ENCODE peak calls at places on chromosomes 2 and 18, in ten cellular contexts. One of them, this sample, is unnamed.

GRCh38 chr2:237482485-237482884 is 4.6 kb upstream of the MLPH start:
- DNase-seq in neural crest cell: no peak
- DNase-seq in memory B cell: no peak
- DNase-seq in Daoy: peak; percentile 41
- DNase-seq in right atrium auricular region: peak; percentile 87
- DNase-seq in activated T-cell treated with anti-CD3 and anti-CD28 coated beads, Interleukin-2, amount 50 U/mL, for 24 hours: no peak
- DNase-seq in left ventricle myocardium superior: peak; percentile 88
- DNase-seq in cardiac fibroblast: peak; percentile 68
- DNase-seq in GM19239: no peak
- DNase-seq in iPS DF 6.9: no peak
- DNase-seq in this sample: no peak

GRCh38 chr18:45686892-45687611 is 36.9 kb upstream of the SLC14A1 start:
- DNase-seq in memory B cell: peak; percentile 66
- DNase-seq in iPS DF 6.9: no peak
- DNase-seq in activated T-cell treated with anti-CD3 and anti-CD28 coated beads, Interleukin-2, amount 50 U/mL, for 24 hours: peak; percentile 56
- DNase-seq in left ventricle myocardium superior: peak; percentile 35
- DNase-seq in GM19239: peak; percentile 43
- DNase-seq in Daoy: no peak
- DNase-seq in neural crest cell: no peak
- DNase-seq in cardiac fibroblast: no peak
- DNase-seq in right atrium auricular region: no peak
- DNase-seq in this sample: peak; percentile 79

GRCh38 chr2:79686884-79687283 is 174.0 kb downstream of the CTNNA2 start:
- DNase-seq in cardiac fibroblast: no peak
- DNase-seq in Daoy: no peak
- DNase-seq in activated T-cell treated with anti-CD3 and anti-CD28 coated beads, Interleukin-2, amount 50 U/mL, for 24 hours: no peak
- DNase-seq in neural crest cell: no peak
- DNase-seq in right atrium auricular region: no peak
- DNase-seq in left ventricle myocardium superior: no peak
- DNase-seq in GM19239: no peak
- DNase-seq in memory B cell: no peak
- DNase-seq in iPS DF 6.9: no peak
- DNase-seq in this sample: no peak

GRCh38 chr2:142716463-142717242 is 160.8 kb upstream of the KYNU start:
- DNase-seq in activated T-cell treated with anti-CD3 and anti-CD28 coated beads, Interleukin-2, amount 50 U/mL, for 24 hours: no peak
- DNase-seq in GM19239: no peak
- DNase-seq in right atrium auricular region: no peak
- DNase-seq in Daoy: no peak
- DNase-seq in neural crest cell: no peak
- DNase-seq in iPS DF 6.9: peak; percentile 18
- DNase-seq in left ventricle myocardium superior: no peak
- DNase-seq in memory B cell: no peak
- DNase-seq in cardiac fibroblast: peak; percentile 37
- DNase-seq in this sample: no peak

GRCh38 chr2:127573298-127573697 is 37.8 kb downstream of the MYO7B start:
- DNase-seq in activated T-cell treated with anti-CD3 and anti-CD28 coated beads, Interleukin-2, amount 50 U/mL, for 24 hours: no peak
- DNase-seq in iPS DF 6.9: no peak
- DNase-seq in Daoy: no peak
- DNase-seq in left ventricle myocardium superior: no peak
- DNase-seq in neural crest cell: no peak
- DNase-seq in right atrium auricular region: no peak
- DNase-seq in GM19239: no peak
- DNase-seq in memory B cell: no peak
- DNase-seq in cardiac fibroblast: no peak
- DNase-seq in this sample: no peak

GRCh38 chr2:71453404-71454220 is at the start of gene DYSF:
- DNase-seq in left ventricle myocardium superior: peak; percentile 78
- DNase-seq in cardiac fibroblast: peak; percentile 46
- DNase-seq in memory B cell: no peak
- DNase-seq in activated T-cell treated with anti-CD3 and anti-CD28 coated beads, Interleukin-2, amount 50 U/mL, for 24 hours: peak; percentile 43
- DNase-seq in right atrium auricular region: no peak
- DNase-seq in iPS DF 6.9: no peak
- DNase-seq in GM19239: no peak
- DNase-seq in Daoy: no peak
- DNase-seq in neural crest cell: no peak
- DNase-seq in this sample: no peak

GRCh38 chr18:12597775-12598174 is 60.1 kb downstream of the SPIRE1 start:
- DNase-seq in activated T-cell treated with anti-CD3 and anti-CD28 coated beads, Interleukin-2, amount 50 U/mL, for 24 hours: no peak
- DNase-seq in cardiac fibroblast: peak; percentile 84
- DNase-seq in iPS DF 6.9: no peak
- DNase-seq in Daoy: peak; percentile 76
- DNase-seq in GM19239: no peak
- DNase-seq in neural crest cell: no peak
- DNase-seq in right atrium auricular region: no peak
- DNase-seq in left ventricle myocardium superior: peak; percentile 36
- DNase-seq in memory B cell: no peak
- DNase-seq in this sample: no peak

GRCh38 chr2:231357931-231358330 is 37.6 kb upstream of the B3GNT7 start:
- DNase-seq in GM19239: no peak
- DNase-seq in Daoy: no peak
- DNase-seq in left ventricle myocardium superior: no peak
- DNase-seq in iPS DF 6.9: no peak
- DNase-seq in right atrium auricular region: no peak
- DNase-seq in memory B cell: no peak
- DNase-seq in neural crest cell: no peak
- DNase-seq in cardiac fibroblast: no peak
- DNase-seq in activated T-cell treated with anti-CD3 and anti-CD28 coated beads, Interleukin-2, amount 50 U/mL, for 24 hours: no peak
- DNase-seq in this sample: no peak

GRCh38 chr2:53568463-53568862 is 199.1 kb upstream of the CHAC2 start:
- DNase-seq in cardiac fibroblast: no peak
- DNase-seq in right atrium auricular region: no peak
- DNase-seq in left ventricle myocardium superior: no peak
- DNase-seq in Daoy: peak; percentile 8
- DNase-seq in GM19239: no peak
- DNase-seq in activated T-cell treated with anti-CD3 and anti-CD28 coated beads, Interleukin-2, amount 50 U/mL, for 24 hours: no peak
- DNase-seq in iPS DF 6.9: no peak
- DNase-seq in neural crest cell: no peak
- DNase-seq in memory B cell: no peak
- DNase-seq in this sample: no peak